ENCODE peak calls at places on chromosomes 2 and 18, in five cellular contexts. D, S, E, M and J are unnamed samples.
A peak's percentile ranks its signal among the peaks of the same experiment; 100 is the strongest.

GRCh38 chr2:102235042-102235473 is 48.2 kb downstream of the IL1RL2 start:
- DNase-seq in D (no peak), S (no peak), E (no peak), M (no peak), J (no peak)

GRCh38 chr2:74566423-74567085 is 12.0 kb downstream of the DOK1 start:
- DNase-seq in D (no peak), S (no peak), E (no peak), M (no peak), J (no peak)

GRCh38 chr2:63658176-63658968 is 69.6 kb downstream of the MDH1 start:
- DNase-seq in D (no peak), S (no peak), E (no peak), M (no peak), J (no peak)

GRCh38 chr18:48553236-48553635 is 14.4 kb downstream of the CTIF start:
- DNase-seq in D (no peak), S (no peak), E (no peak), M (no peak), J (no peak)

GRCh38 chr2:135409436-135409835 is 121.6 kb downstream of the ZRANB3 start:
- DNase-seq in D (no peak), S (no peak), E (no peak), M (no peak), J (no peak)

GRCh38 chr2:28736034-28736433 is 15.6 kb upstream of the PPP1CB start:
- DNase-seq in D (no peak), S (no peak), E (no peak), M (peak; percentile 99), J (peak; percentile 84)

GRCh38 chr2:158599609-158600008 is 142.9 kb downstream of the PKP4 start:
- DNase-seq in D (no peak), S (no peak), E (no peak), M (no peak), J (no peak)

GRCh38 chr2:109208071-109208950 is 79.3 kb downstream of the SH3RF3 start:
- DNase-seq in D (peak; percentile 63), S (no peak), E (peak; percentile 24), M (no peak), J (no peak)

GRCh38 chr2:240425236-240425615 is 10.2 kb upstream of the GPC1 start:
- DNase-seq in D (no peak), S (no peak), E (no peak), M (no peak), J (no peak)

GRCh38 chr2:173195100-173195499 is 119.5 kb downstream of the MAP3K20 start:
- DNase-seq in D (peak; percentile 48), S (no peak), E (no peak), M (no peak), J (no peak)

GRCh38 chr2:102841107-102841840 is 79.4 kb downstream of the TMEM182 start:
- DNase-seq in D (peak; percentile 48), S (no peak), E (peak; percentile 51), M (peak; percentile 81), J (peak; percentile 63)

GRCh38 chr18:74739926-74740325 is 142.3 kb downstream of the ZNF407 start:
- DNase-seq in D (no peak), S (no peak), E (no peak), M (no peak), J (no peak)

GRCh38 chr2:147424766-147425165 is 420.1 kb upstream of the ACVR2A start:
- DNase-seq in D (no peak), S (no peak), E (no peak), M (no peak), J (no peak)

GRCh38 chr18:24011095-24011917 is 3.2 kb upstream of the TTC39C start:
- DNase-seq in D (no peak), S (no peak), E (peak; percentile 61), M (no peak), J (no peak)

GRCh38 chr2:42153944-42154593 is 15.1 kb upstream of the EML4 start:
- DNase-seq in D (no peak), S (no peak), E (no peak), M (no peak), J (no peak)

GRCh38 chr2:207484444-207485391 is 45.0 kb upstream of the CREB1 start:
- DNase-seq in D (no peak), S (no peak), E (no peak), M (no peak), J (no peak)

GRCh38 chr2:10285578-10286198 is 17.0 kb upstream of the HPCAL1 start:
- DNase-seq in D (peak; percentile 36), S (no peak), E (no peak), M (no peak), J (peak; percentile 75)

GRCh38 chr2:237955640-237956401 is 11.0 kb upstream of the UBE2F start:
- DNase-seq in D (no peak), S (no peak), E (no peak), M (no peak), J (no peak)

GRCh38 chr18:73564073-73564472 is 583.6 kb downstream of the FBXO15 start:
- DNase-seq in D (no peak), S (no peak), E (no peak), M (no peak), J (no peak)

GRCh38 chr2:233643128-233643527 is 6.9 kb downstream of the UGT1A10 start:
- DNase-seq in D (peak; percentile 13), S (no peak), E (no peak), M (no peak), J (no peak)

GRCh38 chr2:71927757-71928715 is 219.6 kb downstream of the CYP26B1 start:
- DNase-seq in D (peak; percentile 4), S (no peak), E (no peak), M (no peak), J (no peak)

GRCh38 chr18:79197531-79197930 is 128.3 kb downstream of the ATP9B start:
- DNase-seq in D (no peak), S (no peak), E (no peak), M (no peak), J (no peak)

GRCh38 chr2:196783431-196784094 is 15.9 kb downstream of the GTF3C3 start:
- DNase-seq in D (no peak), S (no peak), E (no peak), M (no peak), J (no peak)

GRCh38 chr2:12923907-12924610 is 207.3 kb downstream of the TRIB2 start:
- DNase-seq in D (no peak), S (no peak), E (no peak), M (no peak), J (no peak)

GRCh38 chr18:30405038-30405437 is 637.5 kb downstream of the DSC3 start:
- DNase-seq in D (no peak), S (no peak), E (no peak), M (no peak), J (no peak)

GRCh38 chr18:63138469-63139340 is 180.9 kb downstream of the BCL2 start:
- DNase-seq in D (no peak), S (no peak), E (peak; percentile 16), M (no peak), J (no peak)

GRCh38 chr18:79628416-79629248 is 51.0 kb upstream of the CTDP1 start:
- DNase-seq in D (peak; percentile 6), S (no peak), E (no peak), M (no peak), J (no peak)

GRCh38 chr2:113846439-113846838 is 43.5 kb upstream of the ACTR3 start:
- DNase-seq in D (no peak), S (no peak), E (no peak), M (no peak), J (no peak)

GRCh38 chr2:152525277-152525838 is 190.4 kb downstream of the FMNL2 start:
- DNase-seq in D (no peak), S (no peak), E (no peak), M (peak; percentile 80), J (peak; percentile 26)

GRCh38 chr2:159895258-159896209 is 97.5 kb upstream of the CD302 start:
- DNase-seq in D (no peak), S (no peak), E (no peak), M (no peak), J (no peak)

GRCh38 chr2:76731157-76731556 is 791.0 kb downstream of the LRRTM4 start:
- DNase-seq in D (no peak), S (no peak), E (no peak), M (no peak), J (no peak)

GRCh38 chr2:3618367-3618766 is 23.5 kb downstream of the COLEC11 start:
- DNase-seq in D (no peak), S (no peak), E (no peak), M (no peak), J (no peak)

GRCh38 chr2:23545391-23545790 is 160.4 kb downstream of the KLHL29 start:
- DNase-seq in D (peak; percentile 56), S (no peak), E (no peak), M (peak; percentile 17), J (no peak)

GRCh38 chr2:223846524-223846923 is 9.1 kb upstream of the AP1S3 start:
- DNase-seq in D (no peak), S (no peak), E (no peak), M (no peak), J (no peak)